ENCODE peak calls at places on chromosomes 11 and 22, in five cellular contexts. One of them, this sample, is unnamed.

GRCh38 chr22:39254789-39255298 is 10.1 kb upstream of the PDGFB start:
- DNase-seq in Right ventricle myocardium superior: no peak
- DNase-seq in iPS-NIHi11: peak; percentile 42
- DNase-seq in RWPE1: peak; percentile 45
- DNase-seq in GM19239: peak; percentile 82
- DNase-seq in this sample: peak; percentile 97

GRCh38 chr11:57321996-57322880 is 2.5 kb downstream of the TNKS1BP1 start:
- DNase-seq in iPS-NIHi11: peak; percentile 83
- DNase-seq in GM19239: no peak
- DNase-seq in Right ventricle myocardium superior: peak; percentile 93
- DNase-seq in RWPE1: peak; percentile 99
- DNase-seq in this sample: peak; percentile 100

GRCh38 chr11:101775033-101775432 is 139.8 kb upstream of the CEP126 start:
- DNase-seq in Right ventricle myocardium superior: no peak
- DNase-seq in RWPE1: no peak
- DNase-seq in iPS-NIHi11: no peak
- DNase-seq in GM19239: no peak
- DNase-seq in this sample: no peak

GRCh38 chr22:18113680-18114394 is 3.2 kb downstream of the TUBA8 start:
- DNase-seq in Right ventricle myocardium superior: no peak
- DNase-seq in iPS-NIHi11: no peak
- DNase-seq in GM19239: no peak
- DNase-seq in RWPE1: no peak
- DNase-seq in this sample: no peak

GRCh38 chr11:82899191-82899820 is 924 bp downstream of the PRCP start:
- DNase-seq in RWPE1: no peak
- DNase-seq in Right ventricle myocardium superior: no peak
- DNase-seq in iPS-NIHi11: no peak
- DNase-seq in GM19239: no peak
- DNase-seq in this sample: no peak

GRCh38 chr11:13963169-13963948 is 836 bp downstream of the SPON1 start:
- DNase-seq in Right ventricle myocardium superior: peak; percentile 42
- DNase-seq in RWPE1: no peak
- DNase-seq in GM19239: no peak
- DNase-seq in iPS-NIHi11: peak; percentile 56
- DNase-seq in this sample: peak; percentile 80

GRCh38 chr11:69583068-69583467 is 57.9 kb upstream of the CCND1 start:
- DNase-seq in GM19239: no peak
- DNase-seq in Right ventricle myocardium superior: no peak
- DNase-seq in iPS-NIHi11: no peak
- DNase-seq in RWPE1: no peak
- DNase-seq in this sample: no peak

GRCh38 chr11:27118371-27118770 is 77.8 kb downstream of the BBOX1 start:
- DNase-seq in iPS-NIHi11: no peak
- DNase-seq in Right ventricle myocardium superior: no peak
- DNase-seq in GM19239: no peak
- DNase-seq in RWPE1: no peak
- DNase-seq in this sample: peak; percentile 34

GRCh38 chr11:57239348-57239747 is 2.3 kb upstream of the APLNR start:
- DNase-seq in GM19239: no peak
- DNase-seq in iPS-NIHi11: no peak
- DNase-seq in RWPE1: no peak
- DNase-seq in Right ventricle myocardium superior: no peak
- DNase-seq in this sample: no peak

GRCh38 chr11:47212938-47213337 is 1.8 kb upstream of the DDB2 start:
- DNase-seq in GM19239: no peak
- DNase-seq in iPS-NIHi11: no peak
- DNase-seq in RWPE1: no peak
- DNase-seq in Right ventricle myocardium superior: no peak
- DNase-seq in this sample: no peak

GRCh38 chr11:68165601-68166000 is 44.4 kb upstream of the CHKA start:
- DNase-seq in Right ventricle myocardium superior: no peak
- DNase-seq in GM19239: no peak
- DNase-seq in RWPE1: no peak
- DNase-seq in iPS-NIHi11: no peak
- DNase-seq in this sample: no peak

GRCh38 chr11:79390923-79391322 is 49.9 kb downstream of the TENM4 start:
- DNase-seq in GM19239: no peak
- DNase-seq in iPS-NIHi11: no peak
- DNase-seq in RWPE1: no peak
- DNase-seq in Right ventricle myocardium superior: no peak
- DNase-seq in this sample: no peak